ENCODE peak calls at places on chromosomes 16 and 17, in seven cellular contexts. One of them, this sample, is unnamed.

GRCh38 chr17:57160624-57161023 is 75.6 kb downstream of the AKAP1 start:
- DNase-seq in stomach: no peak
- DNase-seq in MM.1S: no peak
- DNase-seq in adipocyte: no peak
- DNase-seq in dorsolateral prefrontal cortex: no peak
- DNase-seq in epithelial cell of esophagus: no peak
- DNase-seq in cardiac fibroblast: no peak
- DNase-seq in this sample: no peak

GRCh38 chr16:763386-763785 is 2.9 kb downstream of the MSLN start:
- DNase-seq in stomach: no peak
- DNase-seq in MM.1S: no peak
- DNase-seq in adipocyte: no peak
- DNase-seq in dorsolateral prefrontal cortex: no peak
- DNase-seq in epithelial cell of esophagus: no peak
- DNase-seq in cardiac fibroblast: no peak
- DNase-seq in this sample: no peak

GRCh38 chr16:88440686-88441405 is 12.2 kb upstream of the ZFPM1 start:
- DNase-seq in stomach: no peak
- DNase-seq in MM.1S: no peak
- DNase-seq in adipocyte: no peak
- DNase-seq in dorsolateral prefrontal cortex: no peak
- DNase-seq in epithelial cell of esophagus: no peak
- DNase-seq in cardiac fibroblast: no peak
- DNase-seq in this sample: no peak

GRCh38 chr17:74419862-74420492 is 11.9 kb upstream of the GPRC5C start:
- DNase-seq in stomach: peak
- DNase-seq in MM.1S: no peak
- DNase-seq in adipocyte: no peak
- DNase-seq in dorsolateral prefrontal cortex: no peak
- DNase-seq in epithelial cell of esophagus: no peak
- DNase-seq in cardiac fibroblast: no peak
- DNase-seq in this sample: no peak

GRCh38 chr17:14590458-14591250 is 289.8 kb downstream of the HS3ST3B1 start:
- DNase-seq in stomach: no peak
- DNase-seq in MM.1S: no peak
- DNase-seq in adipocyte: no peak
- DNase-seq in dorsolateral prefrontal cortex: no peak
- DNase-seq in epithelial cell of esophagus: no peak
- DNase-seq in cardiac fibroblast: no peak
- DNase-seq in this sample: no peak

GRCh38 chr16:19006446-19007315 is 22.9 kb downstream of the TMC7 start:
- DNase-seq in stomach: no peak
- DNase-seq in MM.1S: no peak
- DNase-seq in adipocyte: no peak
- DNase-seq in dorsolateral prefrontal cortex: no peak
- DNase-seq in epithelial cell of esophagus: no peak
- DNase-seq in cardiac fibroblast: no peak
- DNase-seq in this sample: no peak

GRCh38 chr16:56203052-56203451 is 11.8 kb downstream of the GNAO1 start:
- DNase-seq in stomach: no peak
- DNase-seq in MM.1S: peak
- DNase-seq in adipocyte: no peak
- DNase-seq in dorsolateral prefrontal cortex: peak
- DNase-seq in epithelial cell of esophagus: peak
- DNase-seq in cardiac fibroblast: no peak
- DNase-seq in this sample: peak

GRCh38 chr16:19116711-19117449 is 3.1 kb downstream of the ITPRIPL2 start:
- DNase-seq in stomach: no peak
- DNase-seq in MM.1S: no peak
- DNase-seq in adipocyte: peak
- DNase-seq in dorsolateral prefrontal cortex: no peak
- DNase-seq in epithelial cell of esophagus: peak
- DNase-seq in cardiac fibroblast: peak
- DNase-seq in this sample: no peak

GRCh38 chr16:80300456-80300855 is 240.3 kb upstream of the DYNLRB2 start:
- DNase-seq in stomach: no peak
- DNase-seq in MM.1S: no peak
- DNase-seq in adipocyte: no peak
- DNase-seq in dorsolateral prefrontal cortex: no peak
- DNase-seq in epithelial cell of esophagus: peak
- DNase-seq in cardiac fibroblast: no peak
- DNase-seq in this sample: no peak

GRCh38 chr16:56683424-56684162 is 1.3 kb downstream of the MT1X start:
- DNase-seq in stomach: no peak
- DNase-seq in MM.1S: no peak
- DNase-seq in adipocyte: no peak
- DNase-seq in dorsolateral prefrontal cortex: no peak
- DNase-seq in epithelial cell of esophagus: no peak
- DNase-seq in cardiac fibroblast: no peak
- DNase-seq in this sample: no peak

GRCh38 chr16:49281843-49282642 is 405 bp upstream of the CBLN1 start:
- DNase-seq in stomach: peak
- DNase-seq in MM.1S: peak
- DNase-seq in adipocyte: peak
- DNase-seq in dorsolateral prefrontal cortex: peak
- DNase-seq in epithelial cell of esophagus: peak
- DNase-seq in cardiac fibroblast: peak
- DNase-seq in this sample: no peak

GRCh38 chr17:12445331-12445730 is 220.4 kb upstream of the MYOCD start:
- DNase-seq in stomach: no peak
- DNase-seq in MM.1S: no peak
- DNase-seq in adipocyte: no peak
- DNase-seq in dorsolateral prefrontal cortex: no peak
- DNase-seq in epithelial cell of esophagus: no peak
- DNase-seq in cardiac fibroblast: no peak
- DNase-seq in this sample: no peak

GRCh38 chr17:7213895-7214299 is 5.7 kb downstream of the DLG4 start:
- DNase-seq in stomach: peak
- DNase-seq in MM.1S: peak
- DNase-seq in adipocyte: peak
- DNase-seq in dorsolateral prefrontal cortex: peak
- DNase-seq in epithelial cell of esophagus: peak
- DNase-seq in cardiac fibroblast: peak
- DNase-seq in this sample: peak

GRCh38 chr17:16934133-16934795 is 37.7 kb downstream of the TNFRSF13B start:
- DNase-seq in stomach: no peak
- DNase-seq in MM.1S: no peak
- DNase-seq in adipocyte: no peak
- DNase-seq in dorsolateral prefrontal cortex: no peak
- DNase-seq in epithelial cell of esophagus: no peak
- DNase-seq in cardiac fibroblast: no peak
- DNase-seq in this sample: no peak

GRCh38 chr16:11105038-11105903 is 150.7 kb downstream of the SOCS1 start:
- DNase-seq in stomach: no peak
- DNase-seq in MM.1S: peak
- DNase-seq in adipocyte: peak
- DNase-seq in dorsolateral prefrontal cortex: peak
- DNase-seq in epithelial cell of esophagus: peak
- DNase-seq in cardiac fibroblast: peak
- DNase-seq in this sample: peak

GRCh38 chr17:48504953-48505352 is 25.9 kb downstream of the HOXB1 start:
- DNase-seq in stomach: no peak
- DNase-seq in MM.1S: no peak
- DNase-seq in adipocyte: no peak
- DNase-seq in dorsolateral prefrontal cortex: no peak
- DNase-seq in epithelial cell of esophagus: no peak
- DNase-seq in cardiac fibroblast: no peak
- DNase-seq in this sample: no peak

GRCh38 chr17:31495049-31495885 is 103.8 kb downstream of the RAB11FIP4 start:
- DNase-seq in stomach: peak
- DNase-seq in MM.1S: no peak
- DNase-seq in adipocyte: no peak
- DNase-seq in dorsolateral prefrontal cortex: no peak
- DNase-seq in epithelial cell of esophagus: peak
- DNase-seq in cardiac fibroblast: no peak
- DNase-seq in this sample: no peak

GRCh38 chr17:74772071-74772470 is 4.1 kb downstream of the NAT9 start:
- DNase-seq in stomach: no peak
- DNase-seq in MM.1S: no peak
- DNase-seq in adipocyte: no peak
- DNase-seq in dorsolateral prefrontal cortex: no peak
- DNase-seq in epithelial cell of esophagus: no peak
- DNase-seq in cardiac fibroblast: no peak
- DNase-seq in this sample: no peak

GRCh38 chr17:35479271-35479670 is 30.7 kb upstream of the SLFN13 start:
- DNase-seq in stomach: no peak
- DNase-seq in MM.1S: no peak
- DNase-seq in adipocyte: no peak
- DNase-seq in dorsolateral prefrontal cortex: no peak
- DNase-seq in epithelial cell of esophagus: no peak
- DNase-seq in cardiac fibroblast: no peak
- DNase-seq in this sample: no peak

GRCh38 chr17:83062818-83063671 is 16.4 kb upstream of the METRNL start:
- DNase-seq in stomach: peak
- DNase-seq in MM.1S: no peak
- DNase-seq in adipocyte: no peak
- DNase-seq in dorsolateral prefrontal cortex: no peak
- DNase-seq in epithelial cell of esophagus: no peak
- DNase-seq in cardiac fibroblast: no peak
- DNase-seq in this sample: no peak

GRCh38 chr17:28320215-28321061 is 1.4 kb downstream of the TMEM97 start:
- DNase-seq in stomach: no peak
- DNase-seq in MM.1S: no peak
- DNase-seq in adipocyte: no peak
- DNase-seq in dorsolateral prefrontal cortex: no peak
- DNase-seq in epithelial cell of esophagus: no peak
- DNase-seq in cardiac fibroblast: no peak
- DNase-seq in this sample: no peak
- H3K4me3 ChIP-seq in stomach: peak
- H3K4me3 ChIP-seq in MM.1S: peak
- H3K4me3 ChIP-seq in adipocyte: peak
- H3K4me3 ChIP-seq in dorsolateral prefrontal cortex: no peak
- H3K4me3 ChIP-seq in epithelial cell of esophagus: peak
- H3K4me3 ChIP-seq in cardiac fibroblast: no peak
- H3K4me3 ChIP-seq in this sample: peak

GRCh38 chr17:45429338-45430005 is 3.2 kb downstream of the ARHGAP27 start:
- DNase-seq in stomach: peak
- DNase-seq in MM.1S: no peak
- DNase-seq in adipocyte: peak
- DNase-seq in dorsolateral prefrontal cortex: no peak
- DNase-seq in epithelial cell of esophagus: no peak
- DNase-seq in cardiac fibroblast: no peak
- DNase-seq in this sample: no peak

GRCh38 chr17:45428050-45428953 is 4.4 kb downstream of the ARHGAP27 start:
- DNase-seq in stomach: peak
- DNase-seq in MM.1S: peak
- DNase-seq in adipocyte: peak
- DNase-seq in dorsolateral prefrontal cortex: peak
- DNase-seq in epithelial cell of esophagus: peak
- DNase-seq in cardiac fibroblast: peak
- DNase-seq in this sample: no peak

GRCh38 chr17:45427181-45427835 is 5.4 kb downstream of the ARHGAP27 start:
- DNase-seq in stomach: no peak
- DNase-seq in MM.1S: no peak
- DNase-seq in adipocyte: no peak
- DNase-seq in dorsolateral prefrontal cortex: no peak
- DNase-seq in epithelial cell of esophagus: no peak
- DNase-seq in cardiac fibroblast: no peak
- DNase-seq in this sample: no peak

GRCh38 chr17:45430006-45430737 is 2.5 kb downstream of the ARHGAP27 start:
- DNase-seq in stomach: no peak
- DNase-seq in MM.1S: no peak
- DNase-seq in adipocyte: no peak
- DNase-seq in dorsolateral prefrontal cortex: no peak
- DNase-seq in epithelial cell of esophagus: no peak
- DNase-seq in cardiac fibroblast: no peak
- DNase-seq in this sample: no peak

DNA sequence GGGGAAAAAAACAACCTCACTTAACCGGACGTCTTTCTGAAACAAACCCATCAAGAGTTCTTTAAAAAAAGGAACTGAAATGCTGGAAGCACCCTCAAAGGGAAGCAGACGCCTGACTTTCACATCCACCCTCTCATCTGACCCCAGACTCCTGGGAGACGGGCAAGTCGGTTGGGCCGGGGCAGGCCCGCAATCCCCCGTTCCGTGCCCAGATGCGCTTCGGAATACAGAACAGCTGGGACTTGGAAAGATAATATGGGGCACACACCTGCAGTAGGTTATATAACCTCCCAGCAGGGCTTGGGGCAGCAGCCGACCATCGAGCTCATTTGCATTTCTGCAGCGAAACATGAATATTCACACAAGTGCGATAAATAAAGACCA is 3.7 kb downstream of the ARHGAP27 start:
- DNase-seq in stomach: no peak
- DNase-seq in MM.1S: no peak
- DNase-seq in adipocyte: no peak
- DNase-seq in dorsolateral prefrontal cortex: peak
- DNase-seq in epithelial cell of esophagus: no peak
- DNase-seq in cardiac fibroblast: no peak
- DNase-seq in this sample: no peak
- H3K4me3 ChIP-seq in stomach: peak
- H3K4me3 ChIP-seq in MM.1S: peak
- H3K4me3 ChIP-seq in adipocyte: no peak
- H3K4me3 ChIP-seq in dorsolateral prefrontal cortex: no peak
- H3K4me3 ChIP-seq in epithelial cell of esophagus: no peak
- H3K4me3 ChIP-seq in cardiac fibroblast: no peak
- H3K4me3 ChIP-seq in this sample: no peak

GRCh38 chr16:2044541-2044940 is 3.1 kb downstream of the NTHL1 start:
- DNase-seq in stomach: no peak
- DNase-seq in MM.1S: no peak
- DNase-seq in adipocyte: no peak
- DNase-seq in dorsolateral prefrontal cortex: no peak
- DNase-seq in epithelial cell of esophagus: no peak
- DNase-seq in cardiac fibroblast: no peak
- DNase-seq in this sample: no peak
- H3K4me3 ChIP-seq in stomach: no peak
- H3K4me3 ChIP-seq in MM.1S: no peak
- H3K4me3 ChIP-seq in adipocyte: no peak
- H3K4me3 ChIP-seq in dorsolateral prefrontal cortex: no peak
- H3K4me3 ChIP-seq in epithelial cell of esophagus: no peak
- H3K4me3 ChIP-seq in cardiac fibroblast: no peak
- H3K4me3 ChIP-seq in this sample: no peak

GRCh38 chr17:36657763-36658490 is 56.5 kb downstream of the MRM1 start:
- DNase-seq in stomach: peak
- DNase-seq in MM.1S: no peak
- DNase-seq in adipocyte: peak
- DNase-seq in dorsolateral prefrontal cortex: peak
- DNase-seq in epithelial cell of esophagus: no peak
- DNase-seq in cardiac fibroblast: peak
- DNase-seq in this sample: no peak
- H3K4me3 ChIP-seq in stomach: peak
- H3K4me3 ChIP-seq in MM.1S: no peak
- H3K4me3 ChIP-seq in adipocyte: peak
- H3K4me3 ChIP-seq in dorsolateral prefrontal cortex: peak
- H3K4me3 ChIP-seq in epithelial cell of esophagus: no peak
- H3K4me3 ChIP-seq in cardiac fibroblast: peak
- H3K4me3 ChIP-seq in this sample: no peak

GRCh38 chr16:84819644-84820304 is at the start of gene CRISPLD2:
- DNase-seq in stomach: peak
- DNase-seq in MM.1S: peak
- DNase-seq in adipocyte: peak
- DNase-seq in dorsolateral prefrontal cortex: peak
- DNase-seq in epithelial cell of esophagus: peak
- DNase-seq in cardiac fibroblast: peak
- DNase-seq in this sample: peak
- H3K4me3 ChIP-seq in stomach: peak
- H3K4me3 ChIP-seq in MM.1S: no peak
- H3K4me3 ChIP-seq in adipocyte: peak
- H3K4me3 ChIP-seq in dorsolateral prefrontal cortex: peak
- H3K4me3 ChIP-seq in epithelial cell of esophagus: peak
- H3K4me3 ChIP-seq in cardiac fibroblast: peak
- H3K4me3 ChIP-seq in this sample: peak

GRCh38 chr17:78133971-78134898 is 3.7 kb downstream of the TMC8 start:
- DNase-seq in stomach: peak
- DNase-seq in MM.1S: peak
- DNase-seq in adipocyte: peak
- DNase-seq in dorsolateral prefrontal cortex: peak
- DNase-seq in epithelial cell of esophagus: peak
- DNase-seq in cardiac fibroblast: peak
- DNase-seq in this sample: peak
- H3K4me3 ChIP-seq in stomach: no peak
- H3K4me3 ChIP-seq in MM.1S: no peak
- H3K4me3 ChIP-seq in adipocyte: no peak
- H3K4me3 ChIP-seq in dorsolateral prefrontal cortex: no peak
- H3K4me3 ChIP-seq in epithelial cell of esophagus: no peak
- H3K4me3 ChIP-seq in cardiac fibroblast: no peak
- H3K4me3 ChIP-seq in this sample: peak

This sample was measured in Jurkat, Clone E6-1.